ENCODE peak calls at places on chromosome 21, in six cellular contexts. L, F, T, K, R and Q are unnamed samples.

GRCh38 chr21:41232055-41232454 is 64.1 kb downstream of the BACE2 start:
- DNase-seq in L (no peak), F (no peak), T (no peak), K (no peak), R (no peak), Q (no peak)

GRCh38 chr21:46551636-46552241 is 53.1 kb downstream of the S100B start:
- DNase-seq in L (no peak), F (peak; percentile 33), T (peak; percentile 53), K (peak; percentile 61), R (no peak), Q (peak; percentile 29)

GRCh38 chr21:26409735-26410134 is 163.4 kb downstream of the CYYR1 start:
- DNase-seq in L (no peak), F (no peak), T (no peak), K (no peak), R (no peak), Q (no peak)

GRCh38 chr21:29152936-29153335 is 22.5 kb downstream of the MAP3K7CL start:
- DNase-seq in L (no peak), F (no peak), T (no peak), K (no peak), R (no peak), Q (no peak)

GRCh38 chr21:26581818-26582217 is 8.7 kb upstream of the CYYR1 start:
- DNase-seq in L (no peak), F (no peak), T (no peak), K (no peak), R (no peak), Q (no peak)

GRCh38 chr21:40556442-40556968 is 290.5 kb downstream of the DSCAM start:
- DNase-seq in L (no peak), F (no peak), T (no peak), K (no peak), R (no peak), Q (no peak)

GRCh38 chr21:31282095-31282709 is 61.9 kb downstream of the TIAM1 start:
- DNase-seq in L (no peak), F (no peak), T (no peak), K (no peak), R (no peak), Q (no peak)

GRCh38 chr21:44052071-44052829 is 40.1 kb downstream of the TRAPPC10 start:
- DNase-seq in L (no peak), F (no peak), T (no peak), K (peak; percentile 43), R (no peak), Q (no peak)

GRCh38 chr21:16533692-16534407 is 804.1 kb downstream of the USP25 start:
- DNase-seq in L (no peak), F (no peak), T (no peak), K (no peak), R (peak; percentile 19), Q (no peak)

GRCh38 chr21:19420607-19421006 is 1017.0 kb upstream of the TMPRSS15 start:
- DNase-seq in L (no peak), F (no peak), T (no peak), K (no peak), R (no peak), Q (no peak)

GRCh38 chr21:27831177-27831576 is 864.3 kb upstream of the ADAMTS5 start:
- DNase-seq in L (no peak), F (no peak), T (no peak), K (no peak), R (no peak), Q (no peak)

GRCh38 chr21:28177008-28177603 is 815.6 kb downstream of the LTN1 start:
- DNase-seq in L (no peak), F (no peak), T (no peak), K (no peak), R (no peak), Q (no peak)

GRCh38 chr21:44087426-44088400 is 19.5 kb upstream of the PWP2 start:
- DNase-seq in L (no peak), F (no peak), T (no peak), K (no peak), R (no peak), Q (no peak)

GRCh38 chr21:41482980-41483379 is 25.0 kb downstream of the TMPRSS2 start:
- DNase-seq in L (no peak), F (no peak), T (no peak), K (no peak), R (no peak), Q (no peak)

DNA sequence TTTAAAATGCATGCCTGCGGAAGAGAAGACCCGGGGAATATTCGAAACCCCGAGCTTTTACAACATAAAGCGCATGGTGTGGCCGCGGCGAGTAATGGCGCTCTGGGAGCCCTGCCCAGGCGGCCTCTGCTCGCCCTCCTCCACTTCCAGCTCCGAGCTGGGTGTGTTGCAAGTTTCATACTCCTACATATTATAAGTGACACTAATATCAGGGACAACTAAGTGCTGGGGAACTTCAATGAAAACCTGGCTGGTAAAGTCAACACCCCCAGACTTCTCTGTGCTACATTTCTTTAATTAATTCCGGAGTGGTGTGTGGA is 11.8 kb downstream of the SIM2 start:
- DNase-seq in L (no peak), F (peak; percentile 54), T (no peak), K (no peak), R (no peak), Q (no peak)
- H3K4me3 ChIP-seq in L (no peak overlapping the region), F (peak overlapping the region; percentile 53), T (no peak overlapping the region), K (no peak overlapping the region), R (no peak overlapping the region), Q (no peak overlapping the region)

GRCh38 chr21:39054066-39054465 is 129.2 kb downstream of the PSMG1 start:
- DNase-seq in L (no peak), F (no peak), T (no peak), K (no peak), R (no peak), Q (no peak)

GRCh38 chr21:39052718-39053117 is 130.5 kb downstream of the PSMG1 start:
- DNase-seq in L (no peak), F (no peak), T (no peak), K (no peak), R (no peak), Q (no peak)

GRCh38 chr21:39057121-39057520 is 126.1 kb downstream of the PSMG1 start:
- DNase-seq in L (no peak), F (no peak), T (no peak), K (no peak), R (no peak), Q (no peak)

GRCh38 chr21:39053126-39053525 is 130.1 kb downstream of the PSMG1 start:
- DNase-seq in L (no peak), F (no peak), T (no peak), K (no peak), R (no peak), Q (no peak)

GRCh38 chr21:39055167-39055767 is 128.0 kb downstream of the PSMG1 start:
- DNase-seq in L (no peak), F (no peak), T (no peak), K (no peak), R (peak; percentile 50), Q (no peak)
- H3K27me3 ChIP-seq in L (no peaks in the 10 kb centered on the region), F (no peaks in the 10 kb centered on the region), T (no peaks in the 10 kb centered on the region), K (no peaks in the 10 kb centered on the region), R (no peaks in the 10 kb centered on the region), Q (peaks cover 2% of the 10 kb centered on the region)

DNA sequence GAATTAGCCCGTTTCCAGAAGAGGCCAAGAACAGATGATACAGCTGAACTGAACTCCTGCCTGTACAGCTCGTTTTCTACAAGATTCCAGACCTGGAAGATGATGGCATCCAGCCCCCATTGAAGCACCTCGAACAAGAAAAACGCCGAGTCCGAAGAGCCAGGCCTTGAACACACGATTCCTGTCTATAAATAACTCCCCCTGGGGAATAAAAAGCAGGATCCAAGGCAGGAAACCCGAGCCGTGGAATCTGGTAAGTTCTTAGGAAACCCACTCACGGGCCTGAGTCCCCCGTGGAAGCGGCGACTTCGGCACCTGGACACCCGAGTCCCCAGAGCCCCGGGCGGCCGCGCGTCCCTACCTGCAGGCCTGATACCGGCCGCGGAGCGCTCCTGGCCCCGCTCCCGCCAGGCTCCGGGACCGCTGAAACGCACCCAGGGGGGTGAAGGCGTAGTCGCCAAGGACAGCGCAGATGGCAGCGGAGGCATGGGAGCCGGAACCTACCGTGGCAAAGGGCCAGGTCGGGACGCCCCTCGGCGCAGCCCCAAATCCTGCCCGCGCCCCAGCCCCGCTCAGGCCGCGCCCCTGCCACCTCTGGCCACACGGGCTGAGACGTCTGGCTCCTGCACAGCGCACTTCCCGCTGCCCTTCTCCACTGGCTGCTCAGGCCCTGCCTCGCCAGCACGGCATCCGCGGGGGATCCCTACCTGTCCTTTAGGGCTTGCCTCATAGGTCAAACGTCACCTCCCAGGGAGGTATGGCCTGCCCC is 14.0 kb upstream of the HLCS start:
- DNase-seq in L (peak; percentile 19), F (peak; percentile 65), T (peak; percentile 72), K (peak; percentile 39), R (no peak), Q (peak; percentile 41)
- TF ChIP-seq CTCF in L (no peak), F (no peak), T (no peak), K (peak; percentile 14), R (no peak), Q (no peak)

GRCh38 chr21:18070392-18070791 is 174.2 kb upstream of the CHODL start:
- DNase-seq in L (no peak), F (no peak), T (no peak), K (no peak), R (no peak), Q (no peak)

DNA sequence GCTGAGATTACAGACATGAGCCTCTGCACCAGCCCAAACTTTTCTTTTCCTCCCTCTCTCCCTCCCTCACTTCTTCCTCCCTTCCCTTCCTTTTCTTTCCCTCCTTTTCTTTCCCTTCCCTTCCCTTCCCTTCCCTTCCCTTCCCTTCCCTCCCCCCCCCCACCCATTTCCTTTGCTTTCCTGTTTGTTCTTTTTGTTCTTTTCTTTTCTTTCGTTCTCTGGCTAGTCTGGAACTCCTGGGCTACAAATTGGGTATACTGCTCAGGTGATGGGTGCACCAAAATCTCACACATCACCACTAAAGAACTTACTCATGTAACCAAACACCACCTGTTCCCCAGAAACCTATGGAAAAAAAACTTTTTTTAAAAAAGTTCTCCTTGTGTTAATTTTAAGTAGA is 174.8 kb upstream of the CHODL start:
- DNase-seq in L (no peak), F (no peak), T (no peak), K (no peak), R (no peak), Q (no peak)
- H3K4me3 ChIP-seq in L (no peak overlapping the region), F (no peak overlapping the region), T (no peak overlapping the region), K (no peak overlapping the region), R (no peak overlapping the region), Q (no peak overlapping the region)

DNA sequence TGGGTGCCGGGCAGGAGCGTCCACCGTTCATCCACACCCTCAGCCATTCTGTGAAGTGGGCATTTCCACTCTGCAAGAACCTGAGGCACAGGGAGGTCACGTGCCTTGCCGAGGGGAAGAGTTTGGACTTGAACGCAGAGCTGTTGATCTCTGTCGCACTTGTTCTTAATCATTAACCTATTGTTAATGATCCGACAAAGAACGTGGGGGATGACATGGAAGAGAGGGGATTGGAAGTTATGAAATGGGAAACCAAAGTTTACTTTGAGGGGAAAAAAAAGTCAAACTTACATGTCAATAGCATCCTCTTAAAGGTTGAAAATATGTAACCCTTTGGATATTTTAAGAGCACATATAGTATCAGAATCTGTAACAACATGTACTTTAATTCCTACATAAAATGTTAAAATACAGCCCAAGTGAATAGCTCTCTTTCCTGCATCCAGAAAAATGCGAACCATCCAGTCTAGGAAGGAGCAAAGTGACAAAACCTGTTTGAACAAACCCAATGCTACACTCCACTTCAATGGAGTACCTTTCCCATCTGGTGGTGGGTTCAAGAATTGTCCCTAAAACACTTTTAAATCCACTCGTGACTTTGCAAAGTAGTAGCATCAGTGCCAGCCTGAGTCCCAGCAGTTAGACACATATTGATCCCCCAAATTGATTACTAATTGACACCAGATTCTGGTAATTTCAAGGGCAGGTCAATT is 75.5 kb downstream of the SETD4 start:
- DNase-seq in L (no peak), F (peak; percentile 45), T (no peak), K (no peak), R (no peak), Q (no peak)
- H3K27me3 ChIP-seq in L (no peaks in the 10 kb centered on the region), F (no peaks in the 10 kb centered on the region), T (peaks cover 6% of the 10 kb centered on the region), K (peaks cover 30% of the 10 kb centered on the region), R (peaks cover 10% of the 10 kb centered on the region), Q (no peaks in the 10 kb centered on the region)